ENCODE peak calls at places on chromosomes 2 and 18, in ten cellular contexts. One of them, this sample, is unnamed.

GRCh38 chr2:67918471-67918870 is 144.3 kb downstream of the C1D start:
- DNase-seq in skeletal muscle cell: no peak
- DNase-seq in A549: no peak
- DNase-seq in HepG2: no peak
- DNase-seq in DND-41: no peak
- DNase-seq in kidney: no peak
- DNase-seq in IMR-90: no peak
- DNase-seq in cardiac muscle cell: no peak
- DNase-seq in uterus: no peak
- DNase-seq in SJSA1: no peak
- DNase-seq in this sample: no peak

GRCh38 chr2:45184606-45185005 is 175.4 kb upstream of the SIX2 start:
- DNase-seq in IMR-90: peak
- DNase-seq in kidney: no peak
- DNase-seq in cardiac muscle cell: no peak
- DNase-seq in DND-41: no peak
- DNase-seq in SJSA1: no peak
- DNase-seq in skeletal muscle cell: no peak
- DNase-seq in HepG2: no peak
- DNase-seq in uterus: no peak
- DNase-seq in A549: peak
- DNase-seq in this sample: no peak

GRCh38 chr2:43013821-43014345 is 212.5 kb downstream of the ZFP36L2 start:
- DNase-seq in DND-41: no peak
- DNase-seq in SJSA1: no peak
- DNase-seq in kidney: no peak
- DNase-seq in uterus: peak
- DNase-seq in HepG2: no peak
- DNase-seq in cardiac muscle cell: no peak
- DNase-seq in A549: no peak
- DNase-seq in IMR-90: no peak
- DNase-seq in skeletal muscle cell: no peak
- DNase-seq in this sample: no peak

GRCh38 chr2:56099967-56100366 is 83.8 kb upstream of the CCDC85A start:
- DNase-seq in A549: no peak
- DNase-seq in SJSA1: no peak
- DNase-seq in HepG2: no peak
- DNase-seq in kidney: no peak
- DNase-seq in DND-41: no peak
- DNase-seq in IMR-90: no peak
- DNase-seq in uterus: no peak
- DNase-seq in skeletal muscle cell: no peak
- DNase-seq in cardiac muscle cell: no peak
- DNase-seq in this sample: no peak

GRCh38 chr2:44579837-44580230 is 218.1 kb downstream of the CAMKMT start:
- DNase-seq in kidney: no peak
- DNase-seq in SJSA1: no peak
- DNase-seq in DND-41: no peak
- DNase-seq in uterus: no peak
- DNase-seq in IMR-90: no peak
- DNase-seq in A549: no peak
- DNase-seq in skeletal muscle cell: no peak
- DNase-seq in cardiac muscle cell: no peak
- DNase-seq in HepG2: no peak
- DNase-seq in this sample: no peak

GRCh38 chr18:63819780-63820179 is 44.6 kb downstream of the SERPINB7 start:
- DNase-seq in kidney: no peak
- DNase-seq in A549: no peak
- DNase-seq in HepG2: no peak
- DNase-seq in uterus: no peak
- DNase-seq in SJSA1: no peak
- DNase-seq in skeletal muscle cell: no peak
- DNase-seq in cardiac muscle cell: no peak
- DNase-seq in DND-41: no peak
- DNase-seq in IMR-90: no peak
- DNase-seq in this sample: no peak

GRCh38 chr2:195648780-195649179 is 8.2 kb upstream of the SLC39A10 start:
- DNase-seq in kidney: no peak
- DNase-seq in DND-41: no peak
- DNase-seq in A549: no peak
- DNase-seq in uterus: no peak
- DNase-seq in skeletal muscle cell: no peak
- DNase-seq in HepG2: no peak
- DNase-seq in IMR-90: no peak
- DNase-seq in SJSA1: no peak
- DNase-seq in cardiac muscle cell: no peak
- DNase-seq in this sample: peak

GRCh38 chr2:20666364-20667150 is at the start of gene GDF7:
- DNase-seq in IMR-90: no peak
- DNase-seq in uterus: peak
- DNase-seq in cardiac muscle cell: peak
- DNase-seq in DND-41: no peak
- DNase-seq in skeletal muscle cell: no peak
- DNase-seq in SJSA1: no peak
- DNase-seq in HepG2: peak
- DNase-seq in kidney: peak
- DNase-seq in A549: no peak
- DNase-seq in this sample: no peak

GRCh38 chr2:85439111-85439477 is 20.6 kb downstream of the SH2D6 start:
- DNase-seq in skeletal muscle cell: no peak
- DNase-seq in DND-41: no peak
- DNase-seq in HepG2: no peak
- DNase-seq in kidney: no peak
- DNase-seq in A549: no peak
- DNase-seq in cardiac muscle cell: no peak
- DNase-seq in uterus: no peak
- DNase-seq in SJSA1: no peak
- DNase-seq in IMR-90: no peak
- DNase-seq in this sample: no peak

GRCh38 chr18:39870586-39870985 is 2084.4 kb upstream of the PIK3C3 start:
- DNase-seq in IMR-90: no peak
- DNase-seq in skeletal muscle cell: peak
- DNase-seq in A549: no peak
- DNase-seq in DND-41: no peak
- DNase-seq in uterus: no peak
- DNase-seq in kidney: no peak
- DNase-seq in HepG2: no peak
- DNase-seq in cardiac muscle cell: no peak
- DNase-seq in SJSA1: no peak
- DNase-seq in this sample: no peak

GRCh38 chr2:109128466-109129355 is at the start of gene SH3RF3:
- DNase-seq in HepG2: no peak
- DNase-seq in IMR-90: peak
- DNase-seq in kidney: peak
- DNase-seq in skeletal muscle cell: no peak
- DNase-seq in SJSA1: peak
- DNase-seq in cardiac muscle cell: peak
- DNase-seq in DND-41: peak
- DNase-seq in uterus: peak
- DNase-seq in A549: peak
- DNase-seq in this sample: no peak

GRCh38 chr2:109604597-109604996 is 9.2 kb downstream of the SEPTIN10 start:
- DNase-seq in DND-41: no peak
- DNase-seq in uterus: no peak
- DNase-seq in skeletal muscle cell: peak
- DNase-seq in SJSA1: peak
- DNase-seq in A549: peak
- DNase-seq in IMR-90: peak
- DNase-seq in HepG2: no peak
- DNase-seq in cardiac muscle cell: no peak
- DNase-seq in kidney: no peak
- DNase-seq in this sample: no peak

DNA sequence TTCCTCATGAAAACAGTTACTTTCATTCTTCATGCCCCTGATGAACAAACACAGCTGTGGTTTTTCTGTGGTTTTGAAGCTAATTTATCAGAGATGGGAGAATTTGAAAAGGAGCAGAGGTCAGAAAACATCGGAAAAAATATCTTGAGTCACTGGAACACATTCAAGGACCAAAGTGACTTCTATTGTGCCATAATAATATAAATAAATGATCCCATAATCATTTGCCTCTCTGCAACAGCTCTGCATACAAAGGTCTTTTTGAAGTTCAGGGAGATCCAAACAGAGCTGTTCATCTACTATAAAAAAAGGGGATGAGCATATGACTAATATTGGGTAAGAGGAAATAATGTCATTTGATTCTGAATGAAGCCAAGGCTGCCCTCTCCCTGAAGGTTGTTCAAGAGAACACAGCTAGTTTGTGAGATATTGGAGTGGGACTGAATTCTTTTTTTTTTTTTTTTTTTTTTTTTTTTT is 201.3 kb upstream of the GALNT5 start:
- DNase-seq in kidney: no peak
- DNase-seq in HepG2: peak
- DNase-seq in skeletal muscle cell: peak
- DNase-seq in uterus: no peak
- DNase-seq in cardiac muscle cell: no peak
- DNase-seq in IMR-90: peak
- DNase-seq in SJSA1: peak
- DNase-seq in DND-41: peak
- DNase-seq in A549: no peak
- DNase-seq in this sample: no peak
- H3K4me3 ChIP-seq in kidney: no peak
- H3K4me3 ChIP-seq in HepG2: no peak
- H3K4me3 ChIP-seq in skeletal muscle cell: no peak
- H3K4me3 ChIP-seq in uterus: no peak
- H3K4me3 ChIP-seq in cardiac muscle cell: no peak
- H3K4me3 ChIP-seq in IMR-90: no peak
- H3K4me3 ChIP-seq in SJSA1: no peak
- H3K4me3 ChIP-seq in DND-41: peak
- H3K4me3 ChIP-seq in A549: no peak
- H3K4me3 ChIP-seq in this sample: no peak

GRCh38 chr2:142975239-142975638 is 97.8 kb downstream of the KYNU start:
- DNase-seq in SJSA1: no peak
- DNase-seq in uterus: no peak
- DNase-seq in kidney: no peak
- DNase-seq in A549: no peak
- DNase-seq in IMR-90: no peak
- DNase-seq in HepG2: no peak
- DNase-seq in cardiac muscle cell: no peak
- DNase-seq in skeletal muscle cell: no peak
- DNase-seq in DND-41: no peak
- DNase-seq in this sample: no peak

GRCh38 chr2:142973160-142973821 is 95.8 kb downstream of the KYNU start:
- DNase-seq in cardiac muscle cell: no peak
- DNase-seq in DND-41: no peak
- DNase-seq in uterus: no peak
- DNase-seq in HepG2: no peak
- DNase-seq in skeletal muscle cell: peak
- DNase-seq in A549: no peak
- DNase-seq in IMR-90: no peak
- DNase-seq in kidney: no peak
- DNase-seq in SJSA1: no peak
- DNase-seq in this sample: no peak

GRCh38 chr2:142974288-142975024 is 97.0 kb downstream of the KYNU start:
- DNase-seq in A549: no peak
- DNase-seq in uterus: no peak
- DNase-seq in SJSA1: no peak
- DNase-seq in skeletal muscle cell: no peak
- DNase-seq in IMR-90: peak
- DNase-seq in HepG2: no peak
- DNase-seq in DND-41: no peak
- DNase-seq in cardiac muscle cell: no peak
- DNase-seq in kidney: no peak
- DNase-seq in this sample: no peak

GRCh38 chr2:142973822-142974207 is 96.4 kb downstream of the KYNU start:
- DNase-seq in DND-41: no peak
- DNase-seq in HepG2: no peak
- DNase-seq in cardiac muscle cell: no peak
- DNase-seq in IMR-90: no peak
- DNase-seq in A549: no peak
- DNase-seq in skeletal muscle cell: no peak
- DNase-seq in kidney: no peak
- DNase-seq in SJSA1: no peak
- DNase-seq in uterus: no peak
- DNase-seq in this sample: peak
- H3K4me3 ChIP-seq in DND-41: no peak
- H3K4me3 ChIP-seq in HepG2: no peak
- H3K4me3 ChIP-seq in cardiac muscle cell: no peak
- H3K4me3 ChIP-seq in IMR-90: no peak
- H3K4me3 ChIP-seq in A549: no peak
- H3K4me3 ChIP-seq in skeletal muscle cell: no peak
- H3K4me3 ChIP-seq in kidney: no peak
- H3K4me3 ChIP-seq in SJSA1: no peak
- H3K4me3 ChIP-seq in uterus: no peak
- H3K4me3 ChIP-seq in this sample: no peak

GRCh38 chr2:15527074-15527739 is 33.9 kb downstream of the NBAS start:
- DNase-seq in kidney: no peak
- DNase-seq in HepG2: peak
- DNase-seq in DND-41: no peak
- DNase-seq in uterus: no peak
- DNase-seq in skeletal muscle cell: no peak
- DNase-seq in SJSA1: no peak
- DNase-seq in IMR-90: no peak
- DNase-seq in cardiac muscle cell: no peak
- DNase-seq in A549: no peak
- DNase-seq in this sample: no peak
- H3K4me3 ChIP-seq in kidney: no peak
- H3K4me3 ChIP-seq in HepG2: no peak
- H3K4me3 ChIP-seq in DND-41: no peak
- H3K4me3 ChIP-seq in uterus: no peak
- H3K4me3 ChIP-seq in skeletal muscle cell: no peak
- H3K4me3 ChIP-seq in SJSA1: no peak
- H3K4me3 ChIP-seq in IMR-90: no peak
- H3K4me3 ChIP-seq in cardiac muscle cell: no peak
- H3K4me3 ChIP-seq in A549: no peak
- H3K4me3 ChIP-seq in this sample: no peak

GRCh38 chr2:54106631-54107454 is 8.6 kb upstream of the ACYP2 start:
- DNase-seq in IMR-90: peak
- DNase-seq in A549: peak
- DNase-seq in kidney: no peak
- DNase-seq in uterus: no peak
- DNase-seq in DND-41: peak
- DNase-seq in skeletal muscle cell: no peak
- DNase-seq in cardiac muscle cell: peak
- DNase-seq in HepG2: peak
- DNase-seq in SJSA1: peak
- DNase-seq in this sample: peak

GRCh38 chr2:54103454-54104314 is 11.7 kb upstream of the ACYP2 start:
- DNase-seq in A549: peak
- DNase-seq in HepG2: peak
- DNase-seq in uterus: peak
- DNase-seq in kidney: peak
- DNase-seq in cardiac muscle cell: peak
- DNase-seq in skeletal muscle cell: no peak
- DNase-seq in IMR-90: peak
- DNase-seq in DND-41: peak
- DNase-seq in SJSA1: peak
- DNase-seq in this sample: peak

GRCh38 chr2:54109848-54110247 is 5.6 kb upstream of the ACYP2 start:
- DNase-seq in IMR-90: no peak
- DNase-seq in DND-41: no peak
- DNase-seq in skeletal muscle cell: no peak
- DNase-seq in cardiac muscle cell: no peak
- DNase-seq in uterus: no peak
- DNase-seq in HepG2: no peak
- DNase-seq in SJSA1: no peak
- DNase-seq in kidney: no peak
- DNase-seq in A549: no peak
- DNase-seq in this sample: no peak

GRCh38 chr2:54107903-54108615 is 7.4 kb upstream of the ACYP2 start:
- DNase-seq in SJSA1: no peak
- DNase-seq in cardiac muscle cell: no peak
- DNase-seq in A549: no peak
- DNase-seq in uterus: no peak
- DNase-seq in kidney: no peak
- DNase-seq in HepG2: no peak
- DNase-seq in DND-41: no peak
- DNase-seq in IMR-90: no peak
- DNase-seq in skeletal muscle cell: no peak
- DNase-seq in this sample: no peak

GRCh38 chr2:54107455-54107764 is 8.0 kb upstream of the ACYP2 start:
- DNase-seq in SJSA1: no peak
- DNase-seq in skeletal muscle cell: no peak
- DNase-seq in kidney: no peak
- DNase-seq in A549: no peak
- DNase-seq in DND-41: no peak
- DNase-seq in cardiac muscle cell: no peak
- DNase-seq in IMR-90: no peak
- DNase-seq in HepG2: no peak
- DNase-seq in uterus: no peak
- DNase-seq in this sample: no peak
- H3K4me3 ChIP-seq in SJSA1: no peak
- H3K4me3 ChIP-seq in skeletal muscle cell: no peak
- H3K4me3 ChIP-seq in kidney: no peak
- H3K4me3 ChIP-seq in A549: no peak
- H3K4me3 ChIP-seq in DND-41: no peak
- H3K4me3 ChIP-seq in cardiac muscle cell: no peak
- H3K4me3 ChIP-seq in IMR-90: no peak
- H3K4me3 ChIP-seq in HepG2: no peak
- H3K4me3 ChIP-seq in uterus: no peak
- H3K4me3 ChIP-seq in this sample: no peak